ENCODE peak calls at places on chromosomes 6 and 20, in ten cellular contexts. Z is mucosa of gallbladder; U is NCI-H748 treated with DMSO at 0.1 percent for 48 hours; A is activated T-cell treated with anti-CD3 and anti-CD28 coated beads, Interleukin-2, amount 50 U/mL, for 4 hours; W is stimulated activated CD8-positive, alpha-beta memory T cell treated with anti-CD3 and anti-CD28 coated beads, Interleukin-12 subunit alpha, Interleukin-12 subunit beta, amount 100 ng/mL, for 4 hours; P is T-helper 2 cell; E is stimulated activated CD4-positive, alpha-beta T cell treated with anti-CD3 and anti-CD28 coated beads, Interleukin-1b, Interleukin-23, amount 100 ng/mL, for 1 hour; R is Kasumi-1; D is activated naive CD8-positive, alpha-beta T cell treated with anti-CD3 and anti-CD28 coated beads, Interleukin-2, amount 50 U/mL, for 24 hours; G is gastrocnemius medialis. I is an unnamed sample.

GRCh38 chr6:135722182-135722581 is 129.3 kb upstream of the PDE7B start:
- DNase-seq in A (no peak), Z (no peak), R (no peak), D (no peak), G (no peak), U (no peak), P (no peak), W (no peak), E (no peak), I (no peak)

GRCh38 chr20:62365814-62366369 is 1.2 kb downstream of the LAMA5 start:
- DNase-seq in W (no peak), A (no peak), D (no peak), E (no peak), P (no peak), Z (no peak), G (no peak), U (no peak), R (peak), I (no peak)

GRCh38 chr6:150271172-150271500 is 97.7 kb upstream of the IYD start:
- DNase-seq in R (no peak), G (no peak), D (no peak), A (no peak), P (no peak), W (no peak), U (no peak), Z (no peak), E (no peak), I (no peak)

GRCh38 chr20:57402206-57403125 is 11.3 kb downstream of the RBM38 start:
- DNase-seq in E (no peak), P (no peak), G (no peak), W (no peak), A (no peak), Z (no peak), R (no peak), U (no peak), D (no peak), I (no peak)

GRCh38 chr6:159353193-159353592 is 184.0 kb downstream of the FNDC1 start:
- DNase-seq in P (no peak), A (no peak), Z (no peak), D (no peak), R (no peak), W (no peak), E (no peak), U (no peak), G (no peak), I (no peak)

GRCh38 chr6:96015321-96015790 is 418 bp upstream of the FUT9 start:
- DNase-seq in D (no peak), A (no peak), G (no peak), Z (no peak), W (no peak), R (no peak), U (peak), P (peak), E (no peak), I (peak)

GRCh38 chr20:3900187-3900604 is 11.0 kb downstream of the PANK2 start:
- DNase-seq in D (no peak), E (no peak), Z (no peak), R (no peak), P (no peak), G (no peak), A (no peak), W (no peak), U (no peak), I (no peak)

GRCh38 chr20:48984575-48985219 is 61.4 kb upstream of the CSE1L start:
- DNase-seq in U (no peak), G (no peak), W (no peak), R (no peak), A (no peak), D (no peak), E (no peak), P (no peak), Z (no peak), I (no peak)

GRCh38 chr6:53496797-53497196 is 48.1 kb downstream of the GCLC start:
- DNase-seq in Z (no peak), A (no peak), R (no peak), P (no peak), E (no peak), G (no peak), W (no peak), D (no peak), U (no peak), I (no peak)

GRCh38 chr20:824490-824889 is 9.0 kb upstream of the FAM110A start:
- DNase-seq in U (no peak), D (no peak), G (no peak), P (no peak), E (no peak), Z (no peak), W (no peak), R (no peak), A (no peak), I (no peak)

GRCh38 chr6:3958255-3958654 is 109.1 kb downstream of the FAM50B start:
- DNase-seq in R (no peak), U (no peak), G (no peak), P (no peak), A (no peak), W (no peak), E (no peak), D (no peak), Z (no peak), I (no peak)

GRCh38 chr20:62989201-62989601 is 17.6 kb downstream of the BHLHE23 start:
- DNase-seq in R (no peak), Z (no peak), P (peak), A (no peak), U (no peak), D (no peak), W (no peak), E (no peak), G (no peak), I (no peak)

GRCh38 chr6:152295346-152295745 is 341.8 kb downstream of the SYNE1 start:
- DNase-seq in D (no peak), E (no peak), U (no peak), R (no peak), Z (no peak), W (no peak), A (no peak), G (no peak), P (no peak), I (no peak)

GRCh38 chr6:47135772-47136171 is 93.6 kb upstream of the ADGRF1 start:
- DNase-seq in R (no peak), D (no peak), U (peak), G (no peak), W (no peak), Z (no peak), P (no peak), E (no peak), A (no peak), I (peak)

GRCh38 chr6:33589723-33590530 is 9.9 kb upstream of the BAK1 start:
- DNase-seq in U (peak), D (peak), A (peak), W (peak), Z (peak), R (no peak), G (peak), E (no peak), P (peak), I (peak)

GRCh38 chr6:25925808-25926325 is 4.6 kb downstream of the SLC17A2 start:
- DNase-seq in P (no peak), U (no peak), Z (no peak), D (no peak), W (no peak), R (no peak), A (no peak), G (no peak), E (no peak), I (no peak)

GRCh38 chr6:136676075-136676474 is 116.2 kb downstream of the MAP3K5 start:
- DNase-seq in G (no peak), W (no peak), E (no peak), D (no peak), P (no peak), U (no peak), Z (no peak), A (no peak), R (no peak), I (no peak)

GRCh38 chr20:45469336-45470261 is at the start of gene WFDC2:
- DNase-seq in Z (no peak), U (no peak), G (no peak), W (no peak), D (no peak), P (no peak), E (no peak), A (no peak), R (no peak), I (no peak)

GRCh38 chr6:81790034-81790433 is 37.6 kb upstream of the TENT5A start:
- DNase-seq in R (no peak), U (no peak), E (no peak), D (no peak), G (no peak), Z (no peak), W (no peak), A (no peak), P (no peak), I (no peak)

GRCh38 chr20:15449061-15449460 is 1111.6 kb upstream of the FLRT3 start:
- DNase-seq in E (no peak), G (no peak), P (no peak), Z (no peak), R (no peak), A (no peak), D (no peak), U (no peak), W (no peak), I (no peak)

GRCh38 chr6:43670623-43670986 is 17.0 kb downstream of the MRPS18A start:
- DNase-seq in D (no peak), Z (no peak), A (no peak), R (no peak), U (no peak), W (no peak), G (no peak), E (no peak), P (no peak), I (no peak)

GRCh38 chr6:142400495-142400894 is 98.7 kb downstream of the ADGRG6 start:
- DNase-seq in A (no peak), U (no peak), P (no peak), E (no peak), W (no peak), R (no peak), Z (peak), D (no peak), G (no peak), I (no peak)

GRCh38 chr6:113920663-113921267 is 50.2 kb downstream of the HDAC2 start:
- DNase-seq in W (no peak), A (no peak), E (no peak), U (no peak), D (peak), G (no peak), P (peak), R (peak), Z (no peak), I (no peak)

GRCh38 chr20:35129647-35130069 is 17.5 kb downstream of the EDEM2 start:
- DNase-seq in A (no peak), Z (no peak), E (no peak), P (no peak), D (no peak), G (no peak), U (no peak), R (peak), W (no peak), I (no peak)

GRCh38 chr6:139895205-139895793 is 520.9 kb upstream of the CITED2 start:
- DNase-seq in U (no peak), P (no peak), W (no peak), Z (no peak), D (no peak), R (no peak), E (no peak), G (no peak), A (no peak), I (no peak)

GRCh38 chr6:92701425-92702096 is 717.8 kb downstream of the EPHA7 start:
- DNase-seq in P (no peak), Z (no peak), U (no peak), E (no peak), R (no peak), A (no peak), W (no peak), G (no peak), D (no peak), I (no peak)

GRCh38 chr20:38947931-38948362 is 14.2 kb upstream of the DHX35 start:
- DNase-seq in R (peak), U (no peak), P (no peak), D (no peak), Z (no peak), E (no peak), A (no peak), W (no peak), G (no peak), I (no peak)

GRCh38 chr6:81981812-81982211 is 229.3 kb upstream of the TENT5A start:
- DNase-seq in A (no peak), Z (no peak), D (no peak), U (no peak), P (no peak), G (no peak), R (no peak), W (no peak), E (no peak), I (no peak)

GRCh38 chr6:73985891-73986290 is 289.9 kb downstream of the CD109 start:
- DNase-seq in G (no peak), R (no peak), E (no peak), U (no peak), W (no peak), Z (no peak), D (no peak), A (no peak), P (peak), I (no peak)

GRCh38 chr20:10565191-10565921 is 108.4 kb downstream of the JAG1 start:
- DNase-seq in W (no peak), G (no peak), P (no peak), R (no peak), E (no peak), Z (no peak), D (no peak), A (no peak), U (no peak), I (no peak)

GRCh38 chr20:52269327-52269726 is 77.7 kb upstream of the ZFP64 start:
- DNase-seq in W (no peak), G (no peak), A (no peak), P (no peak), R (peak), E (no peak), U (no peak), D (no peak), Z (no peak), I (no peak)

GRCh38 chr20:1907586-1907985 is 12.4 kb downstream of the SIRPA start:
- DNase-seq in U (no peak), A (no peak), E (no peak), P (no peak), G (no peak), Z (no peak), D (no peak), W (no peak), R (no peak), I (no peak)

I was measured in COR-L47.